ENCODE peak calls at places on chromosomes 1 and 21, in nine cellular contexts. J, A, R, U, K, E, C, W and L are unnamed samples.

GRCh38 chr21:42187976-42188653 is 30.8 kb upstream of the ABCG1 start:
- DNase-seq in C (no peak), U (no peak), R (peak), W (peak), E (peak), A (no peak), J (peak), K (peak), L (no peak)

GRCh38 chr21:36700961-36701911 is 2.3 kb downstream of the SIM2 start:
- DNase-seq in W (no peak), C (no peak), R (no peak), A (no peak), J (no peak), U (no peak), K (no peak), E (no peak), L (no peak)

GRCh38 chr1:110190282-110190929 is 19.7 kb upstream of the KCNC4 start:
- DNase-seq in U (no peak), W (peak), K (no peak), E (peak), C (no peak), R (no peak), J (no peak), A (no peak), L (no peak)

GRCh38 chr1:230754831-230755230 is 7.6 kb downstream of the CAPN9 start:
- DNase-seq in W (peak), U (peak), A (no peak), J (no peak), K (peak), R (peak), C (peak), E (peak), L (peak)

GRCh38 chr1:48071513-48071912 is 74.3 kb upstream of the TRABD2B start:
- DNase-seq in U (no peak), E (no peak), K (no peak), J (no peak), R (no peak), C (no peak), A (no peak), W (no peak), L (no peak)

GRCh38 chr1:228827026-228827425 is 91.7 kb downstream of the RHOU start:
- DNase-seq in J (no peak), E (no peak), R (no peak), A (no peak), U (peak), K (no peak), W (no peak), C (no peak), L (no peak)

GRCh38 chr1:119554188-119554587 is 47.2 kb downstream of the HSD3B1 start:
- DNase-seq in W (peak), E (peak), C (peak), A (no peak), R (peak), K (peak), J (no peak), U (peak), L (no peak)

GRCh38 chr1:155977607-155978324 is 581 bp downstream of the ARHGEF2 start:
- DNase-seq in W (no peak), R (no peak), C (no peak), A (no peak), E (peak), K (no peak), U (no peak), J (no peak), L (no peak)

GRCh38 chr1:170131984-170132383 is 13.8 kb upstream of the NTMT2 start:
- DNase-seq in C (no peak), J (no peak), E (no peak), A (no peak), R (no peak), U (no peak), K (no peak), W (no peak), L (no peak)

GRCh38 chr1:170125269-170125668 is 20.5 kb upstream of the NTMT2 start:
- DNase-seq in E (no peak), C (no peak), W (no peak), R (no peak), J (no peak), U (no peak), K (no peak), A (no peak), L (no peak)

GRCh38 chr1:170131450-170131849 is 14.3 kb upstream of the NTMT2 start:
- DNase-seq in E (no peak), U (no peak), K (no peak), R (no peak), W (no peak), C (no peak), A (no peak), J (no peak), L (no peak)

GRCh38 chr1:170122366-170122765 is 23.4 kb upstream of the NTMT2 start:
- DNase-seq in R (no peak), J (no peak), K (no peak), W (no peak), U (no peak), E (no peak), C (no peak), A (no peak), L (no peak)

GRCh38 chr1:170126691-170127090 is 19.1 kb upstream of the NTMT2 start:
- DNase-seq in A (no peak), J (no peak), U (peak), K (peak), C (peak), E (no peak), R (peak), W (no peak), L (peak)
- TF ChIP-seq CTCF in A (no peak), J (no peak), U (peak), K (no peak), C (peak), E (no peak), R (peak), W (no peak), L (peak)

GRCh38 chr1:96482615-96483014 is 239.0 kb upstream of the PTBP2 start:
- DNase-seq in J (no peak), E (no peak), U (no peak), A (no peak), C (no peak), W (no peak), K (peak), R (no peak), L (no peak)
- H3K4me3 ChIP-seq in J (no peak), E (no peak), U (peak), A (no peak), C (no peak), W (peak), K (no peak), R (no peak), L (no peak)

GRCh38 chr1:216562383-216562782 is 139.1 kb upstream of the USH2A start:
- DNase-seq in W (no peak), E (no peak), K (no peak), U (no peak), A (no peak), J (no peak), C (no peak), R (no peak), L (no peak)
- TF ChIP-seq CTCF in W (no peak), E (no peak), K (peak), U (peak), A (no peak), J (no peak), C (no peak), R (no peak), L (peak)

GRCh38 chr1:205568469-205569361 is 63.1 kb downstream of the ELK4 start:
- DNase-seq in U (no peak), C (no peak), W (peak), K (no peak), J (no peak), E (no peak), A (no peak), R (peak), L (no peak)
- H3K4me3 ChIP-seq in U (no peak), C (peak), W (peak), K (no peak), J (peak), E (peak), A (peak), R (peak), L (no peak)

GRCh38 chr1:18530567-18531502 is 50.1 kb downstream of the KLHDC7A start:
- DNase-seq in E (peak), K (no peak), U (no peak), C (no peak), R (no peak), J (no peak), A (no peak), W (no peak), L (no peak)
- TF ChIP-seq CTCF in E (no peak), K (no peak), U (no peak), C (no peak), R (no peak), J (peak), A (no peak), W (no peak), L (no peak)

GRCh38 chr1:1907098-1907736 is 7.8 kb upstream of the CALML6 start:
- DNase-seq in W (peak), R (no peak), E (no peak), K (no peak), A (no peak), C (no peak), J (peak), U (no peak), L (no peak)

GRCh38 chr1:1908506-1908791 is 6.6 kb upstream of the CALML6 start:
- DNase-seq in K (no peak), C (no peak), J (no peak), U (no peak), A (peak), W (no peak), E (no peak), R (no peak), L (no peak)

GRCh38 chr1:1911390-1912041 is 3.5 kb upstream of the CALML6 start:
- DNase-seq in J (no peak), W (no peak), R (no peak), K (no peak), U (no peak), E (no peak), C (no peak), A (no peak), L (no peak)

GRCh38 chr1:1910651-1911389 is 4.2 kb upstream of the CALML6 start:
- DNase-seq in K (no peak), R (no peak), U (no peak), C (no peak), A (no peak), W (no peak), E (no peak), J (no peak), L (no peak)

DNA sequence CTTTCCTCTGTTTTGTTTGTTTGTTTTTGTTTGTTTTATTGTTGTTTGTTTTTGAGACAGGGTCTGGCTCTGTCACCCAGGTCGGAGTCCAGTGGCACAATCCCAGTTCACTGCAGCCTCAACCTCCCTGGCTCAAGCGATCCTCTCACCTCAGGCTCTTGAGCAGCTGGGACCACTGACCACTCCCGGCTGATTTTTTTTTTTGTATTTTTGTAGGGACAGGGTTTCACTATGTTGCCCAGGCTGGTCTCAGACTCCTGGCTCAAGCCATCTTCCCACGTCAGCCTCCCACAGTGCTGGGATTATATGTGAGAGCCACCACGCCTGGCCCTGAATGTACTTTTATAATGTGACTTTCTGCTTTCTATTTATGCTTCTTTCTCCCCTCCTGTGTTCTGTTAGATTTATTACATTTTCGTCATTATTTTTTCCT is 5.0 kb upstream of the CALML6 start:
- DNase-seq in A (no peak), J (no peak), E (no peak), R (no peak), C (no peak), W (no peak), K (no peak), U (no peak), L (no peak)
- H3K4me3 ChIP-seq in A (no peak), J (no peak), E (peak), R (no peak), C (no peak), W (peak), K (peak), U (peak), L (peak)

GRCh38 chr1:109099871-109100757 is 9.6 kb downstream of the TMEM167B start:
- DNase-seq in C (peak), J (peak), R (peak), A (peak), E (peak), K (peak), U (peak), W (peak), L (no peak)
- TF ChIP-seq CTCF in C (peak), J (peak), R (peak), A (peak), E (peak), K (peak), U (peak), W (peak), L (peak)

GRCh38 chr1:66510407-66510806 is 23.5 kb upstream of the SGIP1 start:
- DNase-seq in J (no peak), A (no peak), K (no peak), U (no peak), E (no peak), C (no peak), W (no peak), R (no peak), L (no peak)

GRCh38 chr1:66506991-66507390 is 27.0 kb upstream of the SGIP1 start:
- DNase-seq in W (no peak), A (no peak), U (peak), J (no peak), C (no peak), E (no peak), R (peak), K (no peak), L (no peak)

GRCh38 chr1:66505671-66506392 is 28.1 kb upstream of the SGIP1 start:
- DNase-seq in J (no peak), R (peak), K (peak), U (peak), A (no peak), E (no peak), W (no peak), C (peak), L (peak)

GRCh38 chr1:66503841-66504470 is 30.0 kb upstream of the SGIP1 start:
- DNase-seq in C (no peak), A (peak), E (peak), U (peak), J (no peak), K (peak), W (peak), R (peak), L (no peak)

DNA sequence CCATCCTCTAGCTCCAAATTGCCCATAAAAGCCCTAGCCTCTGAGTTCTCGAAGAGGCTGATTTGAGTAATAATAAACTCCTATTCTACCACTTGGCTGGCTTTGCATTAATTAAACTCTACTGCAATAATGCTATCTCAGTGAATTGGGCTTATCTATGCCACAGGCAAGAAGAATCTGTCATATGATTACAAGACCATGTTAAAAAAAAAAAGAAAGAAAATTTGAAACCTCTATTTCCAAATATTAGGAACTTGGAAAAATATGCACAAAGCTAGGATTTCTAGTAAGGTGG is 27.6 kb upstream of the SGIP1 start:
- DNase-seq in C (no peak), J (no peak), R (peak), E (no peak), K (no peak), W (no peak), U (no peak), A (no peak), L (no peak)
- H3K4me3 ChIP-seq in C (no peak), J (no peak), R (no peak), E (no peak), K (no peak), W (no peak), U (no peak), A (no peak), L (no peak)

DNA sequence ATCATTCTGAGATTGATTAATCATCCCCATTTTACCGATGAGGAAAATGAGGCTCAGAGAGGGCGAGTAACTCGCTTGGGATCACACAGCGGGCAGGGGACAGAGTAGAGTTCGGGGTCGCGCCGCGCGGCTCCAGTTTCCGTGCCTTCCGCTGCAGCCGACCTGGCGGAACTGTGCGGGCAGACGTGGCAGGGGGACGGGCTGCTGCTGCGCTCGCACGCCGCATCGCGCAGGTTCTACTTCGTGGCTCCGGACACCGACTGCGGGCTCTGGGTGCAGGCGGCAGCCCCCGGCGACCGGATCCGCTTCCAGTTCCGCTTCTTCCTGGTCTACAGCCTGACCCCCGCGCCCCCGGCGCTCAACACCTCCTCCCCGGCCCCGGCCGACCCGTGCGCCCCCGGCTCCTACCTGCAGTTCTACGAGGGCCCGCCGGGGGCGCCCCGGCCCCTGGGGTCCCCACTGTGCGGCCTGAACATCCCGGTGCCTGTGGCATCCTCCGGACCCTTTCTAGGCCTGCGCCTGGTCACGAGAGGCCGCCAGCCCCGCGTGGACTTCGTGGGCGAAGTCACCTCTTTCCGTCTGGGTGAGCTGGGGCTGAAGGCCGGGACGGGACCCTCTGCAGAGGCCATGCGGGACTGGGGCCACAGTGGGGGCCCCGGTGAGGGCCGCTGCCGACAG is 2.3 kb downstream of the LDLRAD2 start:
- DNase-seq in E (peak), A (no peak), U (peak), R (peak), K (no peak), J (peak), W (no peak), C (no peak), L (no peak)
- TF ChIP-seq CTCF in E (peak), A (no peak), U (peak), R (peak), K (peak), J (peak), W (peak), C (peak), L (peak)